ENCODE peak calls at places on chromosome 15, in six cellular contexts. L is heart left ventricle, Q is neural progenitor cell, C is PC-9, J is SK-N-SH, G is GM06990. R is an unnamed sample.
A peak's percentile ranks its signal among the peaks of the same experiment; 100 is the strongest.

GRCh38 chr15:56918907-56919707 is 663 bp downstream of the TCF12 start:
- DNase-seq in L (peak; percentile 74), Q (peak; percentile 87), C (peak; percentile 40), J (peak; percentile 75), G (peak; percentile 85), R (no peak)

GRCh38 chr15:78266806-78267205 is 2.4 kb downstream of the DNAJA4 start:
- DNase-seq in Q (no peak), C (no peak), J (no peak), L (no peak), G (no peak), R (no peak)

GRCh38 chr15:29566914-29567313 is 255.4 kb downstream of the TJP1 start:
- DNase-seq in L (no peak), Q (peak; percentile 44), C (no peak), G (no peak), J (no peak), R (peak; percentile 51)

GRCh38 chr15:56869573-56869972 is 48.9 kb upstream of the TCF12 start:
- DNase-seq in Q (peak; percentile 57), G (no peak), L (peak; percentile 41), C (no peak), J (peak; percentile 27), R (no peak)

GRCh38 chr15:83365370-83365938 is 81.0 kb upstream of the BNC1 start:
- DNase-seq in G (no peak), J (peak; percentile 55), C (no peak), L (no peak), Q (peak; percentile 68), R (peak; percentile 23)

GRCh38 chr15:69194854-69195253 is 34.4 kb downstream of the GLCE start:
- DNase-seq in L (no peak), Q (no peak), J (no peak), C (no peak), G (no peak), R (no peak)

GRCh38 chr15:77057072-77057471 is 13.8 kb downstream of the TSPAN3 start:
- DNase-seq in C (no peak), G (no peak), Q (no peak), J (no peak), L (no peak), R (no peak)

GRCh38 chr15:66934315-66934930 is 131.0 kb upstream of the SMAD3 start:
- DNase-seq in J (no peak), C (no peak), L (no peak), G (no peak), Q (no peak), R (no peak)

GRCh38 chr15:33311312-33311971 is 675 bp downstream of the RYR3 start:
- DNase-seq in Q (peak; percentile 67), C (no peak), G (no peak), L (no peak), J (peak; percentile 56), R (no peak)

GRCh38 chr15:78220713-78221112 is 13.7 kb downstream of the ACSBG1 start:
- DNase-seq in J (no peak), C (no peak), G (no peak), L (no peak), Q (no peak), R (no peak)

GRCh38 chr15:75641603-75642002 is 1.6 kb upstream of the IMP3 start:
- DNase-seq in L (no peak), C (no peak), J (no peak), Q (no peak), G (no peak), R (no peak)

GRCh38 chr15:80576519-80577090 is 118.5 kb upstream of the ABHD17C start:
- DNase-seq in J (no peak), Q (no peak), G (no peak), C (no peak), L (no peak), R (no peak)

GRCh38 chr15:81869161-81869928 is 176.5 kb downstream of the MEX3B start:
- DNase-seq in G (no peak), C (no peak), Q (no peak), J (no peak), L (no peak), R (no peak)

GRCh38 chr15:60165111-60165510 is 161.0 kb downstream of the FOXB1 start:
- DNase-seq in J (no peak), L (no peak), Q (no peak), G (no peak), C (no peak), R (no peak)

GRCh38 chr15:60162911-60163310 is 158.8 kb downstream of the FOXB1 start:
- DNase-seq in G (no peak), L (no peak), Q (no peak), C (no peak), J (no peak), R (no peak)

GRCh38 chr15:60162251-60162650 is 158.1 kb downstream of the FOXB1 start:
- DNase-seq in G (no peak), C (peak; percentile 38), Q (no peak), J (no peak), L (no peak), R (no peak)
- TF ChIP-seq CTCF in G (no peak), C (no peak), Q (no peak), J (no peak), L (no peak), R (no peak)

GRCh38 chr15:93124126-93124525 is 35.1 kb upstream of the RGMA start:
- DNase-seq in C (no peak), G (no peak), Q (peak; percentile 8), J (no peak), L (no peak), R (no peak)
- H3K27me3 ChIP-seq in C (peaks cover 79% of the 10 kb centered on the region), G (no peaks in the 10 kb centered on the region), Q (no peaks in the 10 kb centered on the region), J (no peaks in the 10 kb centered on the region), L (no peaks in the 10 kb centered on the region), R (no peaks in the 10 kb centered on the region)

DNA sequence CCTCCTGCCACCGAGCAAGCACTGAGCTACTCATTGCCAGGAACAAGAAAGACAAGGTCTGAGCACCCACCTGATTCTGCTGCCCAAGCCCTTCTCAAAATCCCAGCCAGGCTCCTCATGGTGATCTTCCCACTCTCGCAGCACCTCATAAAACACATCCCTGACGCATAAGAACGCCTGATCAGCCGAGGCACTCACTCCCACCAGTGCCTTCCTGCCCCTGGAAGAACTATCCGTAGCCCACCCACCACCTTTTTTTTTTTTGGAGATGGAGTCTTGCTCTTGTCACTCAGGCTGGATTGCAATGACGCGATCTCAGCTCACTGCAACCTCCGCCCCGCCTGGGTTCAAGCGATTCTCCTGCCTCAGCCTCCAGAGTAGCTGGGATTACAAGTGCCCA is 3.9 kb downstream of the CDAN1 start:
- DNase-seq in Q (no peak), L (no peak), J (no peak), C (no peak), G (no peak), R (no peak)
- H3K36me3 ChIP-seq in Q (peaks cover 3% of the 10 kb centered on the region), L (peaks cover 76% of the 10 kb centered on the region), J (peaks cover 59% of the 10 kb centered on the region), C (no peaks in the 10 kb centered on the region), G (peaks cover 30% of the 10 kb centered on the region), R (peaks cover 8% of the 10 kb centered on the region)

GRCh38 chr15:73539726-73540125 is 93.5 kb downstream of the NPTN start:
- DNase-seq in Q (no peak), C (no peak), J (no peak), G (no peak), L (no peak), R (no peak)
- TF ChIP-seq CTCF in Q (no peak), C (no peak), J (no peak), G (no peak), L (no peak), R (no peak)

GRCh38 chr15:60928987-60929386 is 300.1 kb downstream of the RORA start:
- DNase-seq in J (no peak), L (no peak), Q (peak; percentile 47), C (no peak), G (no peak), R (no peak)
- H3K27me3 ChIP-seq in J (no peaks in the 10 kb centered on the region), L (no peaks in the 10 kb centered on the region), Q (peaks cover 38% of the 10 kb centered on the region), C (no peaks in the 10 kb centered on the region), G (no peaks in the 10 kb centered on the region), R (no peaks in the 10 kb centered on the region)

GRCh38 chr15:44588541-44588940 is 51.6 kb downstream of the EIF3J start:
- DNase-seq in J (no peak), Q (no peak), C (no peak), G (no peak), L (no peak), R (no peak)
- H3K36me3 ChIP-seq in J (peaks cover 54% of the 10 kb centered on the region), Q (no peaks in the 10 kb centered on the region), C (peaks cover 4% of the 10 kb centered on the region), G (peaks cover 24% of the 10 kb centered on the region), L (peaks cover 100% of the 10 kb centered on the region), R (peaks cover 2% of the 10 kb centered on the region)

GRCh38 chr15:39717134-39717533 is 65.5 kb downstream of the FSIP1 start:
- DNase-seq in J (no peak), Q (no peak), G (no peak), L (no peak), C (no peak), R (no peak)
- TF ChIP-seq CTCF in J (no peak), Q (no peak), G (no peak), L (no peak), C (no peak), R (no peak)

GRCh38 chr15:101522621-101523559 is 33.4 kb upstream of the PCSK6 start:
- DNase-seq in J (peak; percentile 10), C (no peak), Q (no peak), L (no peak), G (no peak), R (no peak)
- H3K27me3 ChIP-seq in J (no peaks in the 10 kb centered on the region), C (no peaks in the 10 kb centered on the region), Q (no peaks in the 10 kb centered on the region), L (no peaks in the 10 kb centered on the region), G (no peaks in the 10 kb centered on the region), R (peaks cover 5% of the 10 kb centered on the region)

GRCh38 chr15:90960316-90961091 is 5.8 kb downstream of the RCCD1 start:
- DNase-seq in G (no peak), Q (no peak), C (no peak), J (no peak), L (no peak), R (no peak)
- H3K36me3 ChIP-seq in G (peaks cover 23% of the 10 kb centered on the region), Q (peaks cover 4% of the 10 kb centered on the region), C (no peaks in the 10 kb centered on the region), J (peaks cover 29% of the 10 kb centered on the region), L (peaks cover 46% of the 10 kb centered on the region), R (no peaks in the 10 kb centered on the region)